ENCODE peak calls at places on chromosome 5, in nine cellular contexts. D, X, F, Q, L, W, A, S and B are unnamed samples.

GRCh38 chr5:53109041-53109435 is 519 bp downstream of the MOCS2 start:
- DNase-seq in W (no peak), D (peak; percentile 11), A (no peak), L (no peak), Q (peak; percentile 33), F (peak; percentile 53), X (no peak), S (no peak), B (no peak)

GRCh38 chr5:136192015-136192525 is 892 bp downstream of the SMIM32 start:
- DNase-seq in S (peak; percentile 14), W (no peak), D (no peak), L (no peak), Q (peak; percentile 47), X (no peak), F (no peak), A (no peak), B (peak; percentile 74)

GRCh38 chr5:68319316-68320093 is 103.9 kb downstream of the PIK3R1 start:
- DNase-seq in D (no peak), F (no peak), X (no peak), S (no peak), W (no peak), A (no peak), L (no peak), Q (no peak), B (no peak)

GRCh38 chr5:58455966-58456365 is 3.9 kb downstream of the PLK2 start:
- DNase-seq in X (no peak), F (no peak), A (no peak), S (no peak), L (no peak), Q (no peak), D (no peak), W (no peak), B (no peak)

GRCh38 chr5:79080804-79081203 is 11.2 kb downstream of the BHMT2 start:
- DNase-seq in S (no peak), W (no peak), L (no peak), D (no peak), A (no peak), X (no peak), F (no peak), Q (no peak), B (no peak)

GRCh38 chr5:173618927-173619519 is 2.6 kb upstream of the BOD1 start:
- DNase-seq in L (peak; percentile 8), Q (peak; percentile 78), X (peak; percentile 34), D (peak; percentile 74), S (peak; percentile 57), F (peak; percentile 59), W (peak; percentile 18), A (peak; percentile 49), B (peak; percentile 76)

GRCh38 chr5:73392775-73393174 is 55.8 kb downstream of the FOXD1 start:
- DNase-seq in D (no peak), S (no peak), Q (no peak), F (no peak), X (no peak), L (no peak), A (no peak), W (no peak), B (no peak)

GRCh38 chr5:173534664-173535063 is 81.8 kb downstream of the BOD1 start:
- DNase-seq in D (no peak), W (no peak), A (no peak), X (no peak), F (no peak), L (no peak), S (no peak), Q (no peak), B (no peak)

GRCh38 chr5:157855404-157855994 is 3.4 kb downstream of the CLINT1 start:
- DNase-seq in A (peak; percentile 16), D (peak; percentile 47), F (peak; percentile 79), Q (peak; percentile 63), X (no peak), L (peak; percentile 19), W (no peak), S (peak; percentile 51), B (peak; percentile 74)

GRCh38 chr5:6019612-6020011 is 358.7 kb downstream of the MED10 start:
- DNase-seq in X (no peak), D (no peak), L (no peak), Q (no peak), F (no peak), S (no peak), W (no peak), A (no peak), B (no peak)

GRCh38 chr5:168047043-168047668 is 244.3 kb upstream of the WWC1 start:
- DNase-seq in L (no peak), A (peak; percentile 46), F (peak; percentile 5), W (peak; percentile 61), X (peak; percentile 12), Q (peak; percentile 76), D (peak; percentile 52), S (peak; percentile 24), B (peak; percentile 62)

GRCh38 chr5:16461782-16462181 is 3.8 kb downstream of the ZNF622 start:
- DNase-seq in W (no peak), L (no peak), D (no peak), A (no peak), F (no peak), Q (no peak), X (no peak), S (no peak), B (no peak)

GRCh38 chr5:86526811-86527348 is 90.9 kb upstream of the COX7C start:
- DNase-seq in Q (no peak), F (peak; percentile 9), L (no peak), S (no peak), W (no peak), D (peak; percentile 9), A (no peak), X (no peak), B (no peak)

GRCh38 chr5:99900302-99900811 is 634.8 kb upstream of the FAM174A start:
- DNase-seq in X (no peak), L (no peak), D (no peak), S (no peak), Q (peak; percentile 8), F (no peak), A (peak; percentile 85), W (no peak), B (no peak)

GRCh38 chr5:58412932-58413331 is 47.0 kb downstream of the PLK2 start:
- DNase-seq in X (no peak), Q (no peak), D (no peak), L (no peak), F (no peak), A (no peak), S (no peak), W (no peak), B (no peak)